ENCODE peak calls at places on chromosomes 6 and 20, in five cellular contexts. B is iris pigment epithelial cell; X is naive thymus-derived CD4-positive, alpha-beta T cell; G is dorsolateral prefrontal cortex; T is stimulated activated CD4-positive, alpha-beta T cell treated with anti-CD3 and anti-CD28 coated beads, Interleukin-2, amount 100 ng/mL, for 48 hours. D is an unnamed sample.

GRCh38 chr20:33843854-33844253 is 32.7 kb downstream of the CHMP4B start:
- DNase-seq in B (peak; percentile 33), X (no peak), G (no peak), T (no peak), D (peak; percentile 42)

GRCh38 chr20:36144336-36144735 is 10.2 kb upstream of the EPB41L1 start:
- DNase-seq in B (no peak), G (no peak), T (no peak), X (no peak), D (no peak)

GRCh38 chr6:16514249-16514648 is 247.0 kb downstream of the ATXN1 start:
- DNase-seq in B (peak; percentile 81), X (no peak), G (no peak), T (no peak), D (no peak)

GRCh38 chr6:63634630-63635029 is 972 bp upstream of the PHF3 start:
- DNase-seq in B (peak; percentile 45), X (no peak), G (no peak), T (no peak), D (no peak)

GRCh38 chr6:66103954-66104353 is 396.9 kb upstream of the EYS start:
- DNase-seq in T (no peak), B (no peak), X (no peak), G (no peak), D (no peak)

GRCh38 chr6:100633096-100633766 is 168.5 kb upstream of the SIM1 start:
- DNase-seq in T (no peak), G (no peak), X (no peak), B (peak; percentile 92), D (no peak)

GRCh38 chr6:159052720-159053119 is 7.9 kb upstream of the TAGAP start:
- DNase-seq in G (no peak), T (no peak), X (no peak), B (no peak), D (no peak)

GRCh38 chr20:57594092-57594911 is 25.9 kb downstream of the ZBP1 start:
- DNase-seq in G (no peak), B (peak; percentile 8), T (peak; percentile 60), X (peak; percentile 69), D (no peak)

GRCh38 chr6:5979650-5980427 is 26.9 kb downstream of the NRN1 start:
- DNase-seq in T (no peak), B (no peak), X (no peak), G (no peak), D (no peak)

GRCh38 chr6:28446818-28447511 is 3.7 kb upstream of the ZSCAN23 start:
- DNase-seq in G (no peak), X (no peak), B (peak; percentile 7), T (no peak), D (no peak)

GRCh38 chr6:136137008-136137689 is 113.0 kb downstream of the MTFR2 start:
- DNase-seq in T (no peak), G (no peak), X (no peak), B (peak; percentile 22), D (no peak)

GRCh38 chr6:44646355-44646754 is 258.8 kb downstream of the CDC5L start:
- DNase-seq in T (no peak), G (no peak), X (no peak), B (peak; percentile 61), D (no peak)

GRCh38 chr6:40356242-40356910 is 230.8 kb downstream of the LRFN2 start:
- DNase-seq in G (no peak), B (peak; percentile 14), X (no peak), T (no peak), D (no peak)